ENCODE peak calls at places on chromosomes 7 and 10, in four cellular contexts. R is stimulated activated CD4-positive, alpha-beta T cell treated with anti-CD3 and anti-CD28 coated beads, Interleukin-1b, Interleukin-23, amount 100 ng/mL, for 1 hour; Z is Caki2; P is GM23338. I is an unnamed sample.

GRCh38 chr10:120052964-120053363 is 160.4 kb downstream of the SEC23IP start:
- DNase-seq in R (no peak), Z (no peak), P (no peak), I (no peak)

GRCh38 chr7:73429218-73429617 is 4.4 kb upstream of the FZD9 start:
- DNase-seq in R (no peak), Z (no peak), P (peak; percentile 75), I (no peak)

GRCh38 chr10:29056729-29057128 is 232.1 kb upstream of the LYZL1 start:
- DNase-seq in R (no peak), Z (no peak), P (no peak), I (no peak)

GRCh38 chr7:47295606-47296005 is 286.3 kb downstream of the TNS3 start:
- DNase-seq in R (no peak), Z (no peak), P (no peak), I (no peak)

GRCh38 chr7:41567350-41568114 is 135.4 kb downstream of the INHBA start:
- DNase-seq in R (no peak), Z (no peak), P (no peak), I (no peak)

GRCh38 chr10:96089116-96089515 is 41.0 kb upstream of the ZNF518A start:
- DNase-seq in R (no peak), Z (no peak), P (no peak), I (no peak)

GRCh38 chr10:57849726-57850357 is 417.9 kb downstream of the IPMK start:
- DNase-seq in R (no peak), Z (peak; percentile 3), P (peak; percentile 20), I (no peak)

GRCh38 chr10:43322769-43323168 is 48.7 kb upstream of the FXYD4 start:
- DNase-seq in R (peak; percentile 61), Z (peak; percentile 65), P (peak; percentile 99), I (peak; percentile 70)

GRCh38 chr10:102208311-102209035 is 17.6 kb upstream of the ELOVL3 start:
- DNase-seq in R (no peak), Z (no peak), P (no peak), I (no peak)

I was measured in stimulated activated CD8-positive, alpha-beta memory T cell treated with anti-CD3 and anti-CD28 coated beads, Interleukin-12 subunit alpha, Interleukin-12 subunit beta, amount 100 ng/mL, for 1 hour.